ENCODE peak calls at places on chromosomes 13 and 19, in six cellular contexts. Z is OCI-LY7, M is GM23338, D is PC-3, H is neural progenitor cell, L is hepatocyte. P is an unnamed sample.

GRCh38 chr13:23619073-23619855 is 49.1 kb downstream of the TNFRSF19 start:
- DNase-seq in H (no peak), M (no peak), L (no peak), Z (no peak), D (no peak), P (peak)

GRCh38 chr13:63190742-63191141 is 1775.1 kb upstream of the PCDH20 start:
- DNase-seq in Z (no peak), L (no peak), H (no peak), M (no peak), D (peak), P (peak)

GRCh38 chr13:27622102-27622820 is 569 bp downstream of the POLR1D start:
- DNase-seq in M (no peak), H (no peak), Z (peak), D (peak), L (peak), P (peak)

GRCh38 chr13:46475586-46475991 is 77.4 kb upstream of the LRCH1 start:
- DNase-seq in M (no peak), L (no peak), D (peak), H (no peak), Z (no peak), P (peak)

GRCh38 chr13:19596960-19597361 is 35.6 kb upstream of the TPTE2 start:
- DNase-seq in M (no peak), D (peak), L (peak), Z (no peak), H (no peak), P (peak)

GRCh38 chr19:18317998-18318800 is 4.7 kb downstream of the LSM4 start:
- DNase-seq in M (no peak), D (no peak), Z (no peak), L (no peak), H (no peak), P (no peak)

GRCh38 chr13:69769637-69770036 is 338.0 kb upstream of the ATXN8OS start:
- DNase-seq in H (peak), M (peak), Z (peak), L (no peak), D (no peak), P (no peak)

GRCh38 chr13:98775844-98776598 is 23.5 kb upstream of the SLC15A1 start:
- DNase-seq in H (no peak), D (peak), M (no peak), L (peak), Z (no peak), P (peak)

GRCh38 chr19:16895467-16896097 is 6.8 kb downstream of the F2RL3 start:
- DNase-seq in Z (no peak), M (no peak), L (no peak), D (no peak), H (peak), P (no peak)

GRCh38 chr19:45917421-45918091 is 3.0 kb upstream of the NANOS2 start:
- DNase-seq in M (no peak), H (no peak), Z (no peak), L (no peak), D (no peak), P (no peak)

GRCh38 chr13:34303346-34303745 is 485.4 kb downstream of the RFC3 start:
- DNase-seq in Z (no peak), H (no peak), D (peak), M (no peak), L (peak), P (no peak)

GRCh38 chr19:1000095-1000494 is at the start of gene GRIN3B:
- DNase-seq in D (peak), Z (peak), H (peak), L (peak), M (peak), P (peak)

GRCh38 chr13:50236898-50237318 is 221.7 kb downstream of the KCNRG start:
- DNase-seq in D (no peak), Z (no peak), L (no peak), H (no peak), M (no peak), P (no peak)

GRCh38 chr13:101424381-101425155 is 8.3 kb upstream of the NALCN start:
- DNase-seq in L (no peak), D (peak), Z (no peak), M (no peak), H (no peak), P (peak)

GRCh38 chr19:42176649-42176989 is 40.9 kb downstream of the DEDD2 start:
- DNase-seq in H (peak), Z (no peak), M (peak), L (no peak), D (no peak), P (peak)

GRCh38 chr13:22926176-22927007 is 254.4 kb upstream of the SGCG start:
- DNase-seq in D (no peak), M (peak), Z (no peak), L (peak), H (peak), P (peak)

GRCh38 chr19:28831464-28831863 is 381.5 kb downstream of the UQCRFS1 start:
- DNase-seq in H (peak), Z (no peak), L (no peak), M (peak), D (no peak), P (no peak)

GRCh38 chr19:28838909-28839308 is 374.0 kb downstream of the UQCRFS1 start:
- DNase-seq in L (no peak), M (no peak), Z (no peak), D (no peak), H (no peak), P (no peak)

GRCh38 chr19:28839455-28839854 is 373.5 kb downstream of the UQCRFS1 start:
- DNase-seq in H (no peak), Z (no peak), L (no peak), M (no peak), D (no peak), P (no peak)

GRCh38 chr19:28840891-28841290 is 372.1 kb downstream of the UQCRFS1 start:
- DNase-seq in H (peak), M (peak), D (no peak), L (no peak), Z (no peak), P (no peak)

GRCh38 chr19:28836366-28836765 is 376.6 kb downstream of the UQCRFS1 start:
- DNase-seq in H (no peak), M (no peak), Z (no peak), D (no peak), L (no peak), P (no peak)
- TF ChIP-seq EZH2phosphoT487 in H (no peak), M (no peak), Z (no peak), D (no peak), L (no peak), P (no peak)

GRCh38 chr19:2877398-2878331 is 10.5 kb downstream of the ZNF556 start:
- DNase-seq in D (no peak), H (no peak), L (no peak), Z (no peak), M (no peak), P (no peak)
- TF ChIP-seq EZH2phosphoT487 in D (no peak), H (no peak), L (no peak), Z (no peak), M (no peak), P (no peak)

GRCh38 chr13:37173214-37173613 is 67.8 kb upstream of the CSNK1A1L start:
- DNase-seq in H (no peak), M (peak), L (no peak), D (no peak), Z (no peak), P (peak)
- TF ChIP-seq EZH2phosphoT487 in H (no peak), M (no peak), L (no peak), D (no peak), Z (no peak), P (peak)

DNA sequence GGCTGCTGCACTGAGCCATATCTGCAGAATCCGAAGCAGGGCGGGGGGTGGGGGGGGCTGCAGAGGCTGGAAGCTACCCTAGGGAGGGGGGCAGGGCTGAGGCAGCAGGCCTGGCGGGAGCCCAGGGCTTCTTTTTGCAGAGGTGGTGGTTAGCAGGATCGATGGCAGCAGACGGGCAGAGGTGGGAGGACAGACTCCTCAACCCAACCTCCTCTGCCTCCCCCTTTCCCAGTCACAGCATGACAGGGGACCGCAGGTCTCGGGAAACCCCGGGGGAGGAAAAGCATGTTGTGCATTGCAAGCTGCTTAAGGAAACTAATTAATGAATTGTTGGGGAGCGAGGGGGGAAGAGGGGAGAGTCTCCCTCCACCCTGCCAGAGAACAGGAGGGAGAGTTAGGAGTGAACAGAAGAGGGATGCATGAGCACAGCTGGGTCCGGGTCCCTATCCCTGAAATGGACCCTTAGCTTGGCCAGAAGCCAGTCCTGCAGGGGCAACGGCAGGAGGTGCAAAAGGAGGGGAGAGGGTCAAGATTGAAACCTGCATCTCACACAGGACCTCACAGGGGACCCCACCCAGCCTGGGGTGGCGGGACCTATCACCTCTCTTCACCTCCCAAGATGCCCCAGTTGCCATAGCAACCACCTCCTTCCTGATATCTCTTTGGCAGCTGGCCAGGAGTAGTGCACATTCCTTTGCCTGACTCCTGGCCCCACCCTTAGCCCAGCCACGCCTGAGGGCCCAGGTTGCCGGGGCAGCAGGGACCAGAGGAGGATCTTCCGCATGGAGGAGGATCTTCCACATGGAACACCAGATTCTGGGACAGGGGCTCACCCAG is 1.8 kb downstream of the FXYD7 start:
- DNase-seq in H (peak), M (peak), D (peak), L (peak), Z (peak), P (no peak)
- TF ChIP-seq EZH2phosphoT487 in H (no peak), M (no peak), D (no peak), L (no peak), Z (no peak), P (no peak)

GRCh38 chr13:41523396-41523795 is 66.0 kb downstream of the RGCC start:
- DNase-seq in H (no peak), M (no peak), L (no peak), Z (no peak), D (no peak), P (no peak)

GRCh38 chr13:41516760-41517159 is 59.4 kb downstream of the RGCC start:
- DNase-seq in Z (no peak), H (no peak), M (no peak), D (no peak), L (no peak), P (no peak)

GRCh38 chr13:41516166-41516565 is 58.8 kb downstream of the RGCC start:
- DNase-seq in L (no peak), M (no peak), Z (no peak), D (no peak), H (no peak), P (no peak)

GRCh38 chr13:41520016-41520698 is 62.8 kb downstream of the RGCC start:
- DNase-seq in M (no peak), Z (no peak), D (no peak), H (no peak), L (no peak), P (peak)

DNA sequence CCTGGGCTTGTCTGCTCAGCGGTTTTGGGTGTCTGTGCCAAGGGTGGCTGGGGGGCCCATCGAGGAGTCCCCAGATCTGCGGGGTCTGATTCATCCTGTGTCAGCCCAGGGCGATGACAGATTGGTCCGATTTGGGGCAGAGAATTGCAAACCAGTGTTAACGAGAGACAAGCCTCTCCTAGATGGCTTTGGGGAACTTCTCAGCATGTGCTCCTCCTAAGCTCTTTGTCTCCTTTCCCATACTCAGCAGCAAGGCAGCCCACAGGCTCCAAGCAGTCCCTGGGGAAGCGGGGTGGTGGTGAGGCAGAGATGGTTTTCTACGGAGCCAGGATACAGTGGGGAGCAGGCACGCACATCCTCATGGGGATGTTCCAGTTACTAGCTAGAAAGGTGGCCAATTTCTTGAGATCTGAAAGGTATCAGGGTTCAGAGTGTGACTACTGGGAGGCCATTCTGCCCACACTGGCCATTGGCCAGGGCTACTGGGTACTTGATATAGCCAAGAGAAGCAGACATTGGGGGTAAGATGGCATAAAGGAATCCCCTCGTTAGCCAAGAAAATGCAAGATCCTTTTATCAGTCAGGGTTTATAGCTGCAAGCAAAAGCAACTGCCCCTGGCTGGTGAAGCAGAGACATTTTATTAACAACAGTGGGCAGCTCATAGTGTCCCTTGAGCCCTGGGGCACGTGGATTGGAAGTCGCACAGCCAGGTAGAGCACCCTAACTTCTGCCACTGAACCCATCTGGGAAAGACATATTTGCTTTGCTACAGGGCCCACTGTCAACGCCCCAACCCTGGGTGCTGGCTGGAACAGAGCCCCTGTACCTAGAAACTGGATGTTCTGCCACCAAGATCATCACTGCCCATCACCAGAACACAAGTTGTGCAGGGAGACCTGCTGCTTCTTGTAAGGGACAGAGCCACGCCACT is 63.6 kb downstream of the RGCC start:
- DNase-seq in H (no peak), M (no peak), D (no peak), L (no peak), Z (no peak), P (peak)
- TF ChIP-seq EZH2phosphoT487 in H (no peak), M (no peak), D (no peak), L (no peak), Z (no peak), P (no peak)

GRCh38 chr19:48556163-48556562 is 4.2 kb downstream of the SULT2B1 start:
- DNase-seq in M (peak), Z (no peak), D (peak), H (peak), L (peak), P (peak)

GRCh38 chr19:48561412-48561811 is 9.4 kb downstream of the SULT2B1 start:
- DNase-seq in D (no peak), H (no peak), Z (no peak), M (no peak), L (no peak), P (no peak)

GRCh38 chr19:48556825-48557224 is 4.9 kb downstream of the SULT2B1 start:
- DNase-seq in L (no peak), Z (no peak), M (no peak), H (no peak), D (no peak), P (no peak)

GRCh38 chr19:48560095-48560530 is 8.1 kb downstream of the SULT2B1 start:
- DNase-seq in D (no peak), M (peak), H (peak), Z (peak), L (no peak), P (no peak)

DNA sequence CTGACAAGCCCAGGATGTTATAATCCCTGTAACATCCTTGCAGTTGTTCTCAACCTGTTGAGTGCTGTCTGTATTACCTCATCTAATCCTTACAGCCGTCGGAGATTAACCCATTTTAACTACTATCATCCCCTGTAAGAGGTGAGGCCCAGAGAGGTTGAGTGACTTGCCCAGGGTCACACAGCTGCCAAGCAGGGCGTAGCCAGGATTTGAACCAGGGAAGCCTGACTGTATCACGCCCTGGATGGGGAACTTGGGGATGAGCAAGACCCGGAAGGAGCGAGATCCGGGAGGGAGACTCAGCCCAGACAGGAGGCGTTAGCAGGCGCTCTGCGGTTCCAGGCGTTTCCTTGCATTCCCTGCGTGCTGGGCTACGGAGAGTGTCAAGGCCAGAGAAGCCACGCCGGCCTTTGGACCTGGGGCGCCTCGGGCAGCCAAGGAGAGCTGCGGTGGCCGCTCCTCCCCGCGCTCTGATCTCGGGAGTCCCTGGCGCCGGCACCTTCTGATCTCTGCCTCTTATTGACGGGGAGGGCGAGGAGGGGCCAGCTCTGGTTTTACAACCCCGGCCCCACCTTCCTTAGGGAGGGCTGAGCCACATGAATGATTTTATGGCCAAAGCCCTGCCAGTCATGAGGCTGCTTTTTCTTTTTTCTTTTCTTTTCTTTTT is 6.2 kb downstream of the SULT2B1 start:
- DNase-seq in Z (no peak), M (peak), D (peak), H (no peak), L (peak), P (peak)
- TF ChIP-seq EZH2phosphoT487 in Z (no peak), M (no peak), D (no peak), H (no peak), L (no peak), P (no peak)

GRCh38 chr13:109673477-109673876 is 112.9 kb downstream of the IRS2 start:
- DNase-seq in M (no peak), Z (no peak), L (no peak), D (no peak), H (no peak), P (no peak)
- TF ChIP-seq EZH2phosphoT487 in M (no peak), Z (no peak), L (no peak), D (no peak), H (no peak), P (no peak)

DNA sequence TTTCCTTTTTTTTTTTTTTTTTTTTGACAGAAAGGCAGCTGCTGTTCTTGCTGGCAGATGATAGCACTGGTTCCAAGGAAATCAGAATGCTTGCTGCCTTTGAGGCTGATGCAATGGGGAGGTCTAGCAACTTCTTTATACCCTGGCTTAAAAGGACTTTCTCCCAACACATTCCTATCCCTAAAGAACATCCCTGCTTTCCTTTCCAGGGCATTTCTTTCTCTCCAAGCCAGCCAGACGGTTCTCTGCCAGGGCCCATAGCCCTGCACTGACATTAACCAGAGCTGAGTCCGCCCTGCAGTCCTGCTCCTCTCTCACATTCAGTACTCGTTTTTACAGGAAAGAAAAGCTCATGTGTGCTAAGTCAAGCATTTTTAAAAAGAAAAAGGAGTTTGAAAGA is 133.8 kb upstream of the WASF3 start:
- DNase-seq in L (peak), Z (no peak), M (peak), H (no peak), D (no peak), P (peak)
- TF ChIP-seq EZH2phosphoT487 in L (no peak), Z (no peak), M (no peak), H (no peak), D (no peak), P (no peak)